ENCODE peak calls at places on chromosomes 3 and 15, in four cellular contexts. B, M, C and A are unnamed samples.

GRCh38 chr3:75781079-75781745 is 4.1 kb downstream of the ZNF717 start:
- DNase-seq in B (no peak), M (peak; percentile 53), C (no peak), A (no peak)

GRCh38 chr3:196837819-196838420 is 29.8 kb upstream of the SENP5 start:
- DNase-seq in B (peak; percentile 54), M (peak; percentile 20), C (peak; percentile 76), A (peak; percentile 62)

GRCh38 chr15:36808401-36809160 is 229.2 kb downstream of the CDIN1 start:
- DNase-seq in B (no peak), M (no peak), C (no peak), A (no peak)

GRCh38 chr15:64246364-64247189 is 83.8 kb upstream of the PPIB start:
- DNase-seq in B (peak; percentile 21), M (peak; percentile 95), C (peak; percentile 70), A (peak; percentile 48)

GRCh38 chr3:55567615-55568014 is 80.5 kb upstream of the WNT5A start:
- DNase-seq in B (no peak), M (no peak), C (no peak), A (no peak)

GRCh38 chr3:64505419-64505818 is 182.4 kb downstream of the ADAMTS9 start:
- DNase-seq in B (no peak), M (no peak), C (no peak), A (peak; percentile 36)

GRCh38 chr3:32399030-32399620 is 7.5 kb downstream of the CMTM7 start:
- DNase-seq in B (no peak), M (no peak), C (peak; percentile 57), A (no peak)

GRCh38 chr15:60905587-60905986 is 323.5 kb downstream of the RORA start:
- DNase-seq in B (no peak), M (no peak), C (no peak), A (no peak)

GRCh38 chr15:71296032-71296686 is 180.9 kb downstream of the THSD4 start:
- DNase-seq in B (no peak), M (no peak), C (no peak), A (no peak)

GRCh38 chr3:71101014-71101413 is 482.5 kb downstream of the FOXP1 start:
- DNase-seq in B (no peak), M (no peak), C (no peak), A (no peak)

GRCh38 chr3:19016846-19017245 is 131.5 kb upstream of the KCNH8 start:
- DNase-seq in B (no peak), M (no peak), C (no peak), A (no peak)

GRCh38 chr3:11638669-11639402 is 4.9 kb downstream of the VGLL4 start:
- DNase-seq in B (no peak), M (no peak), C (no peak), A (no peak)

GRCh38 chr15:88209111-88209510 is 47.4 kb downstream of the NTRK3 start:
- DNase-seq in B (no peak), M (no peak), C (no peak), A (no peak)

GRCh38 chr3:30551266-30551665 is 55.1 kb upstream of the TGFBR2 start:
- DNase-seq in B (no peak), M (no peak), C (no peak), A (no peak)

GRCh38 chr3:18657858-18658820 is 233.0 kb upstream of the SATB1 start:
- DNase-seq in B (no peak), M (no peak), C (no peak), A (no peak)

GRCh38 chr3:86731501-86731901 is 259.4 kb downstream of the VGLL3 start:
- DNase-seq in B (no peak), M (no peak), C (no peak), A (no peak)

GRCh38 chr15:88388702-88389101 is 78.5 kb downstream of the MRPL46 start:
- DNase-seq in B (no peak), M (no peak), C (no peak), A (no peak)

GRCh38 chr15:100284191-100284590 is 57.6 kb downstream of the ADAMTS17 start:
- DNase-seq in B (no peak), M (no peak), C (no peak), A (no peak)

GRCh38 chr3:72698154-72698917 is 149.9 kb downstream of the SHQ1 start:
- DNase-seq in B (no peak), M (no peak), C (no peak), A (no peak)

GRCh38 chr15:64865998-64866520 is 24.3 kb downstream of the PLEKHO2 start:
- DNase-seq in B (no peak), M (no peak), C (no peak), A (no peak)

GRCh38 chr3:184085389-184085852 is 11.4 kb upstream of the HTR3E start:
- DNase-seq in B (no peak), M (no peak), C (no peak), A (peak; percentile 8)

GRCh38 chr3:95750097-95750496 is 1064.3 kb upstream of the EPHA6 start:
- DNase-seq in B (no peak), M (no peak), C (no peak), A (no peak)

GRCh38 chr15:68057758-68058157 is 3.6 kb downstream of the PIAS1 start:
- DNase-seq in B (no peak), M (no peak), C (no peak), A (no peak)
- TF ChIP-seq SPI1 in B (no peak), M (no peak), C (no peak), A (no peak)

GRCh38 chr3:16302082-16302631 is 37.1 kb downstream of the OXNAD1 start:
- DNase-seq in B (no peak), M (no peak), C (no peak), A (no peak)

GRCh38 chr3:16300282-16300681 is 35.3 kb downstream of the OXNAD1 start:
- DNase-seq in B (no peak), M (peak; percentile 48), C (no peak), A (no peak)

GRCh38 chr3:16299746-16300145 is 34.7 kb downstream of the OXNAD1 start:
- DNase-seq in B (no peak), M (no peak), C (no peak), A (no peak)

GRCh38 chr3:16301490-16301889 is 36.5 kb downstream of the OXNAD1 start:
- DNase-seq in B (no peak), M (no peak), C (no peak), A (no peak)

DNA sequence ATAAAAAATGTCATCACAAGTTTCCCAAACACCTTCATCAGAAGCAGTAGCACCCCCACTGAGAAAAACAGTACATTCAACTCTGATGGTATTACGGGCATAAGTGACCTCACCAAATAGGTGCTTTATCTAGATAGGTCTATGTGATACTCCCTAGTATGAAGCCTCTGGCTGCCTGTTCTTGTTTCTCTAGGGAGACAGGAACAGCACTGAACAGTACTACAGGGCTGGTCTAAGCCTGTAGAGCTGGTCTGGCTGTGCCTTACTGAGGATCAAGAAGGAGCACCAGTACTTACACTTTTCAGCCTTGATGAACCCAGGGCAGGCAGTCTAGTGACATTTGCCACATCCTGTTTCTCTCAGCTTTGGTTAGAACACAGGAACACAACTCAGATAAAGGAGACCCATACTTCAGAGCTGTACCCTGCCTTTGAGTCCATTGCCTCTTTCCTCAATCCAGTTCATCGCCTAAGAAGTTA is 35.9 kb downstream of the OXNAD1 start:
- DNase-seq in B (no peak), M (peak; percentile 48), C (no peak), A (no peak)
- TF ChIP-seq SPI1 in B (peak; percentile 22), M (peak; percentile 35), C (no peak), A (no peak)

DNA sequence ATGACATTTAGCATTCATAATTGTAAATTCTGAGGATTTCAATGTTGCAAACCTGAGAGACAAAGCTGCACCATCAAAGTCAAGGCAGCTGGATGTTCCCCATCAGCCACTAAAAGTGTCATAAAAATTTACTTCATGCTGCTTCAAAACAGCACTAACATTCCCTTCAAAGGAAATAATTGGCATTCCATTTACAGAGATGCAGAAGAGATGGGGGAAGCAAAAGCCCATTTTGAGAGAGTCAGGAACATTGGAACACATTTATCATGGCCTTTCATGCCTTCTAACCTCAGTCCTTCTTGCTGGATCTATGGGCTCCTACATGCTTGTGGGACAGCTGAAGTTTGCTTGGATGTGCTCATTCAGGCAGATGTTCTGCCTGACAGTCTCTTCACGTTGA is 6.4 kb upstream of the TMEM158 start:
- DNase-seq in B (no peak), M (no peak), C (no peak), A (no peak)
- TF ChIP-seq SPI1 in B (no peak), M (no peak), C (no peak), A (no peak)

GRCh38 chr15:75597667-75598341 is 18.7 kb upstream of the PTPN9 start:
- DNase-seq in B (no peak), M (no peak), C (no peak), A (no peak)
- TF ChIP-seq SPI1 in B (no peak), M (no peak), C (no peak), A (no peak)

GRCh38 chr3:96961576-96961975 is 147.2 kb downstream of the EPHA6 start:
- DNase-seq in B (no peak), M (no peak), C (no peak), A (no peak)

GRCh38 chr3:96960661-96961330 is 146.4 kb downstream of the EPHA6 start:
- DNase-seq in B (no peak), M (no peak), C (no peak), A (no peak)

GRCh38 chr3:96958856-96959255 is 144.5 kb downstream of the EPHA6 start:
- DNase-seq in B (no peak), M (no peak), C (no peak), A (no peak)

DNA sequence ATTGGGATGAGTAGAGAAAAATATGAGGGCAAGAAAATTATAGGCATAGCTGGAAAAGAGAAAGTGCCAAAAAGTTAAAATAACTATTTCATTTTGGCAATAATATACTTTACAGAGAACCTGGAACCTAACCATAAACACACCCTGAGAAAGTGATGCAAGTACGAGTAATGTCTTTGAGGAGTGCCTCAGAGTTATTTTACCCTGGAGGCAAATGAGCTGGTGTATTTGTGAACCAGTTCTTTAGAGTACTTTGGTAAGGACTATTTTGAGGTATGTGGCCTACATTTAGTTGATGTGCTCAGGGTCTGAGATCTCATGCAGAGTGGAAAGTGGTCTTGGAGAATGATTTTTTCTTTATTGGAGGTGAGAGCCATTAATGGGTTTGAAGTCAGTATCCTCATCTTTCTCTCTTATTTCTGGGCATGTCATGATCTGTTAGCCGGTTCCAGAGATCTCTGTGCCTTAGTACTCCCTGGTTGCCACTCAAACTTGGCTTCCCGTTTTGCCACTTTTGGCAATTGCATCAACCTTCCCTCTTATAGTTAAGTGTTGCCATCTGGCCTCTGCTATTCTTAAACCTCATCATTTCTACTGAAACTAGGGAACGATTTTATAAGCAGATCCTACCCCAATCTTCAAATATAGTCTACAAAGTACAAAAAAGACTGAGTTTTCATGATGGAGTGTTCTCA is 145.7 kb downstream of the EPHA6 start:
- DNase-seq in B (no peak), M (no peak), C (no peak), A (no peak)
- TF ChIP-seq SPI1 in B (no peak), M (no peak), C (no peak), A (no peak)

DNA sequence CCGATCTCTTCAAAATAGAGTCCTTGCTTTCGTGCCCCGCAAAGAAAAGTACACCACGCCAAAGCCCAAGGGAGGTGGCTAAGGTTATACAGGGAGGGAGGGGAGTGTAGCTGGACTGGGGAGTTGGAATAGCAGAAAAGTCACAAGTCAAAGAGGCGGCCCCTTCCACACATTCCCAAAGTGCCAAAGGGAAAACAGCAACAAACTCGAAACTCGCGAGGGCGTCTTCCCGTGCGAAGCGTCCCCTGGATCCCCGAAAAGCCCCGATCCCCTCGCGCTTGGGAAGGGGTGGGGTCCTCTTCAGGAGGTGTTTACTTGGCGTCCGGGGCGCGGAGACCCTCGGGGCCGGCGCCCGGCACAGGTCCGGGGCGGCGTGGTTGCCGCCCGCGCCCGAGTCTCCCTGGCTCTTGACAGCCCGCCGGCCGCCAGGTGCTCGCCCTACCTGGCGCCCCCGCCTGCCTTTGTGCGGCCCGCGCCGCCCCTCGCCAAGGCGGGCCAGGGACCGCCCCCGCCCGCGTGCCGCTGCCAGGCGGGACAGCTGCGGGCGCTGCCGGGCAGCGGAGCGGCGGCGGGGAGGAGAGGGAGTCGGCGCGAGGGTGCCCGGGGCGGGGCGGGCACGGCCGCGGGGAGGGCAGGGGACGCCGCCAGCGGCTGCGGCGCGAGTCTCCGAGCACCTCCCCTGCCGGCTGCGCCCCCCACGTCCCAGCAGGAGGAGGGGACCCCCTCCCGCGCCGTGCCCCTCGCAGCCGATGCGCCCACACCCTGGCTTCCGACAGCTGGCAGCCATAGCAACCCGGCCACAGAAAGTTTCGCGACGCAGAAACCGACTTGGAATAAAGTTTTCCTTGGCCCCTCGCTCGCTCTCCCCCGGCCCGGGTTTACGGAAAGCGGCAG is 966 bp downstream of the MYO1E start:
- DNase-seq in B (peak; percentile 39), M (no peak), C (no peak), A (no peak)
- TF ChIP-seq SPI1 in B (no peak), M (no peak), C (no peak), A (no peak)